ENCODE peak calls at places on chromosomes 3 and 15, in five cellular contexts. C, R, J, V and X are unnamed samples.

GRCh38 chr3:161343540-161343939 is 27.8 kb downstream of the SPTSSB start:
- DNase-seq in V (no peak), J (no peak), R (no peak), C (no peak), X (no peak)

GRCh38 chr15:20294651-20295237 is 246.9 kb downstream of the GOLGA6L6 start:
- DNase-seq in C (no peak), R (no peak), V (no peak), J (no peak), X (no peak)

GRCh38 chr3:113769551-113769950 is 22.7 kb downstream of the ATP6V1A start:
- DNase-seq in C (no peak), J (no peak), V (no peak), R (no peak), X (peak)

GRCh38 chr3:183116051-183116614 is 16.8 kb upstream of the MCCC1 start:
- DNase-seq in C (peak), R (no peak), J (peak), V (no peak), X (peak)

GRCh38 chr15:51908312-51908711 is 63.3 kb downstream of the LEO1 start:
- DNase-seq in J (no peak), R (no peak), C (no peak), V (no peak), X (no peak)

GRCh38 chr15:58777107-58777506 is 6.0 kb downstream of the MINDY2 start:
- DNase-seq in V (no peak), J (peak), C (no peak), R (no peak), X (no peak)

GRCh38 chr3:140972833-140973232 is 31.2 kb downstream of the SLC25A36 start:
- DNase-seq in J (no peak), C (no peak), R (no peak), V (no peak), X (no peak)

GRCh38 chr3:115980709-115981108 is 357.4 kb downstream of the GAP43 start:
- DNase-seq in R (no peak), J (no peak), C (no peak), V (no peak), X (no peak)

GRCh38 chr3:172981407-172981983 is 159.5 kb downstream of the SPATA16 start:
- DNase-seq in J (no peak), V (no peak), C (no peak), R (no peak), X (no peak)

GRCh38 chr3:113428581-113428980 is 12.7 kb downstream of the CFAP44 start:
- DNase-seq in C (no peak), R (no peak), J (no peak), V (no peak), X (peak)

GRCh38 chr3:168620854-168621253 is 525.1 kb upstream of the GOLIM4 start:
- DNase-seq in V (no peak), R (peak), C (peak), J (no peak), X (peak)

GRCh38 chr3:41222508-41222907 is 23.2 kb downstream of the CTNNB1 start:
- DNase-seq in C (no peak), V (no peak), J (no peak), R (no peak), X (no peak)

GRCh38 chr3:74281705-74282104 is 332.8 kb downstream of the CNTN3 start:
- DNase-seq in R (no peak), J (no peak), V (no peak), C (no peak), X (no peak)

GRCh38 chr3:25664066-25664809 is 469 bp downstream of the TOP2B start:
- DNase-seq in C (peak), V (peak), R (peak), J (no peak), X (peak)

GRCh38 chr15:88655103-88655553 is 16.3 kb downstream of the ISG20 start:
- DNase-seq in C (no peak), V (no peak), J (no peak), R (no peak), X (no peak)

GRCh38 chr3:127768346-127769008 is 53.8 kb downstream of the MGLL start:
- DNase-seq in V (peak), R (no peak), J (no peak), C (no peak), X (peak)

GRCh38 chr3:64345351-64345750 is 120.1 kb upstream of the PRICKLE2 start:
- DNase-seq in C (no peak), J (no peak), V (peak), R (no peak), X (no peak)

GRCh38 chr3:9552252-9552999 is 1.2 kb downstream of the LHFPL4 start:
- DNase-seq in R (no peak), C (peak), J (no peak), V (peak), X (no peak)

GRCh38 chr3:146589899-146590508 is 15.1 kb downstream of the PLSCR5 start:
- DNase-seq in V (peak), C (peak), R (peak), J (no peak), X (no peak)

GRCh38 chr3:52128118-52128683 is 26.0 kb downstream of the POC1A start:
- DNase-seq in V (peak), C (no peak), J (no peak), R (peak), X (peak)

GRCh38 chr15:28953573-28954195 is 67.9 kb downstream of the APBA2 start:
- DNase-seq in C (no peak), R (no peak), V (no peak), J (no peak), X (no peak)

GRCh38 chr15:47711654-47712053 is 5.7 kb upstream of the SEMA6D start:
- DNase-seq in C (no peak), J (peak), R (no peak), V (no peak), X (no peak)

GRCh38 chr15:42275780-42276395 is 2.7 kb upstream of the TMEM87A start:
- DNase-seq in V (no peak), C (no peak), R (no peak), J (no peak), X (no peak)

GRCh38 chr3:130548356-130548755 is 31.4 kb downstream of the COL6A6 start:
- DNase-seq in J (no peak), R (no peak), C (no peak), V (no peak), X (no peak)

GRCh38 chr3:4413467-4413866 is 53.6 kb downstream of the SUMF1 start:
- DNase-seq in R (no peak), V (no peak), J (no peak), C (no peak), X (no peak)

GRCh38 chr3:187997490-187997889 is 156.5 kb upstream of the LPP start:
- DNase-seq in C (no peak), J (no peak), V (no peak), R (no peak), X (no peak)

GRCh38 chr3:6799264-6799915 is 61.5 kb upstream of the GRM7 start:
- DNase-seq in J (no peak), V (peak), C (peak), R (peak), X (no peak)

GRCh38 chr3:197317250-197317963 is 19.0 kb upstream of the DLG1 start:
- DNase-seq in J (no peak), R (peak), C (no peak), V (no peak), X (no peak)

GRCh38 chr15:99104788-99105515 is at the start of gene SYNM:
- DNase-seq in J (peak), V (peak), R (peak), C (peak), X (peak)
- TF ChIP-seq POLR2A in J (no peak), V (peak), R (peak), C (peak), X (peak)

DNA sequence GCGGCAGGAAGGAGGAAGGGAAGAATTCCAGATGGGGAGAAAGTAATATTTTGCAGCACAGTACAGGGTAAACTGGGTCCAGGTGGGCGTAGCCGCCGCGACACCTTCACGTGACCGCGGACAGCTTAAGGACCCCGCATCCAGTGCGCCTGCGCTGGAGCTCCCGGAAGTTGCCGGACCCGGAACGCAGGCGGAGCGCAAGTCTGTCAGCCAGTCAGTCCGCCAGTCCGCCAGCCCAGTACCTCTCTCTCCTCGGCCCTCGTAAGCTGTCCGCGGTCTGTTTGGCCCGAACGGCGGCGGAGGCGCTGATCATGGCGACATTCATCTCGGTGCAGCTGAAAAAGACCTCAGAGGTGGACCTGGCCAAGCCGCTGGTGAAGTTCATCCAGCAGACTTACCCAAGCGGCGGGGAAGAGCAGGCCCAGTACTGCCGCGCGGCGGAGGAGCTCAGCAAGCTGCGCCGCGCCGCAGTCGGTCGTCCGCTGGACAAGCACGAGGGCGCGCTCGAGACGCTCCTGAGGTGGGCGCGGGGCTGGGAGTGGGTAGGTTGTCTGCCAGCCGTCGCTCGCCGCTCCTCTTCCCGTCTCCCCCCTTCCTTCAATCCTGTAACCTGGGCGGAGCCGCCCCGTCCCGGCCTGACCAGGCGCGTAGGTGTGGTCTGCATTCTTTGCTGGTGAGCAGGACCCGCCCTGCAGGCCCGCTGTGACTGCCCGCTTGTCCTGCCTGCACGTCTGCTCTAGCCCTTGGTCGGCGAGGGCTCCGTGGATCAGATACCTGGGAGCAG is at the start of gene PDCD6IP:
- DNase-seq in R (peak), J (peak), C (peak), V (peak), X (peak)
- TF ChIP-seq POLR2A in R (peak), J (peak), C (peak), V (peak), X (peak)

DNA sequence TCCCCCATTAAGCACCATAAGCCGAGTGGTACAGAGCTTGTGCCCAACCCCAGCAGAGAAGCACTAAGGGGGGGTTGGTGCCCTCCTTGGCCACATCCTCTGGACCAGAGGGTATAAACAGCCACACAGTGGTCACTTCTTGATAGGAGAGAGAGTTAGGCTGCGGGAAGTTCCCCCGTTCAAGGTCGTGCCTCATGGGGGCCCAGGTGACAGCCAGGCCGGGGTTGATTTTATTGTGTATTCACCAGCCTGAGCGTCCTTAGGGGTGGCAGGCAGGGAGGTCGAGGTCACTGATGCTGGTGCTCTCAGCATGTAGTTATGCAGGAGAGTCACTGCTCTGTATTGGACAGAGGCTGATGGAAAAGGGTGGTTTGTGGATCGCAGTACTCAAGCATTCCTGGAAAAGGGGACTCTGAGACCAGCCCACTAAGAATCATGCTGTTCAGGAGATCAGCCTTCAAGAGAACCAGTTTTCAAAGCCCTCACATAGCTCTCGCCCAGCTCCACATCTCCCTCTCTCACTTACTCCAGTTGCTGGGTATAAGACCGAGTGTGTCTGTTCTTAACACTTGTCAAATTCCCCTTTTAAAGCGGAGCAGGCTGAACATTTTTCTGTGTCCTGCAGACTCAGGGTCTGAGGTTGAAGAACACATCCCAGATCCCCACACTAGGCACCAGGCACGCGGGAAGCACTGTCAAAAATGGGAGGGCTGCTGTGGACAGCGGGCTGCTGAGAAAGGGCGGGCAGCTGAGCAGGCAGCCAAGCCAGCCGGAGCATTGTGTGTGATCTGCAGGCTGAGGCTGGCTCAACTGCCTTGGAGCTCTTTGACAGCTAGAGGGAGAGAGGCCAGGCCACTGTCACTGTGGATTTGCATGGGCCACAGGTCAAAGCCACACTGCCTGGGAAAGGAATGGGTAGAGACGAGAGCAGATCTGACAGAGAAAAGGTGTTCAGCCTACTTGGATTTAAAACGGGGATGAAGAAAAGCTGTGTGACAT is 279.3 kb upstream of the LRRFIP2 start:
- DNase-seq in J (no peak), V (peak), C (peak), R (no peak), X (no peak)
- TF ChIP-seq POLR2A in J (no peak), V (peak), C (no peak), R (no peak), X (no peak)

GRCh38 chr3:136750209-136750921 is 1.8 kb downstream of the STAG1 start:
- DNase-seq in J (no peak), V (no peak), R (no peak), C (no peak), X (no peak)

GRCh38 chr3:136752327-136753111 is at the start of gene STAG1:
- DNase-seq in C (peak), V (peak), J (peak), R (peak), X (peak)

GRCh38 chr3:136750922-136751258 is 1.3 kb downstream of the STAG1 start:
- DNase-seq in R (no peak), V (no peak), J (no peak), C (no peak), X (no peak)

GRCh38 chr3:136752046-136752326 is 192 bp downstream of the STAG1 start:
- DNase-seq in J (peak), V (no peak), R (no peak), C (no peak), X (peak)

DNA sequence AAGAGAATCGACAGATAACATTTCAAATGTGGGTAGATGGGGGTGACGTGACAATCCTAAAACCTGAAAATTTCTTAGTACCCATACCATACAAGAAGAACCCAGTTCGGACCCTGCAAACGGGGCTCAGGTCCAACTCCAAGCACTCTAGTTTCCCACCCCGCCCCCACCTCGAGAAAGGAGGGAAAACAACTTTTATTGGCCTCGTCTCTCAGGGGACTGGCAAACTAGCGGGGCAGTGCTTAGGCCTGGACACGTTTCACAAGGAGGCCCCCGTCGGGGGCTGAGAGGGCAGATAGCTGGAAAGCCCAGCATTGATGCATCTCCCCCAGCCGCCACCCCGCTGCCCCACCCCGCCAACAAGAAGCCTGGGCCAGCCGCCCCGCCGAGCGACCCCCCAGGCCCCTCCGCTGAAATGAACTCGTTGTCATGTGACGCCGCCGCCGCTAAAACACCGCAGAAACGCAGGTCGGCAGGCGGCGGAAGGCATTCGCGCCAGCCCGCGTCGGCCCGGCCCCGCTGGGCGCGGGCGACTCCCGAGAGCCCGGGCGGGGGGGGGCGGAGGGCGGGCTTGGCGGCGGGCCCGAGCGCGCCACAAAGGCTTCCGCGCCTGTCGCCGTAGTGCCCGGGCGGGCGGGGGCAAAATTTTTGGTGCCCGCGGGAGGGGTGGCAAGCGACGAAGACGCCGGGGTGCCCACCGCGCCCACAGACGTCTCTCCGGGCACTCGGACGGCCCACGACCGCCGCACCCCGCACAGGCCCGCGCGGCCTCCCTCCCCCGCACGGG is 726 bp downstream of the STAG1 start:
- DNase-seq in V (peak), R (no peak), J (no peak), C (peak), X (peak)
- TF ChIP-seq POLR2A in V (no peak), R (no peak), J (peak), C (peak), X (peak)

GRCh38 chr3:11587766-11588165 is 55.9 kb downstream of the VGLL4 start:
- DNase-seq in C (no peak), J (no peak), R (no peak), V (no peak), X (no peak)
- TF ChIP-seq POLR2A in C (no peak), J (no peak), R (no peak), V (no peak), X (no peak)

GRCh38 chr3:32106132-32106928 is at the start of gene GPD1L:
- DNase-seq in J (peak), V (peak), R (peak), C (peak), X (peak)
- TF ChIP-seq POLR2A in J (no peak), V (peak), R (peak), C (peak), X (peak)

DNA sequence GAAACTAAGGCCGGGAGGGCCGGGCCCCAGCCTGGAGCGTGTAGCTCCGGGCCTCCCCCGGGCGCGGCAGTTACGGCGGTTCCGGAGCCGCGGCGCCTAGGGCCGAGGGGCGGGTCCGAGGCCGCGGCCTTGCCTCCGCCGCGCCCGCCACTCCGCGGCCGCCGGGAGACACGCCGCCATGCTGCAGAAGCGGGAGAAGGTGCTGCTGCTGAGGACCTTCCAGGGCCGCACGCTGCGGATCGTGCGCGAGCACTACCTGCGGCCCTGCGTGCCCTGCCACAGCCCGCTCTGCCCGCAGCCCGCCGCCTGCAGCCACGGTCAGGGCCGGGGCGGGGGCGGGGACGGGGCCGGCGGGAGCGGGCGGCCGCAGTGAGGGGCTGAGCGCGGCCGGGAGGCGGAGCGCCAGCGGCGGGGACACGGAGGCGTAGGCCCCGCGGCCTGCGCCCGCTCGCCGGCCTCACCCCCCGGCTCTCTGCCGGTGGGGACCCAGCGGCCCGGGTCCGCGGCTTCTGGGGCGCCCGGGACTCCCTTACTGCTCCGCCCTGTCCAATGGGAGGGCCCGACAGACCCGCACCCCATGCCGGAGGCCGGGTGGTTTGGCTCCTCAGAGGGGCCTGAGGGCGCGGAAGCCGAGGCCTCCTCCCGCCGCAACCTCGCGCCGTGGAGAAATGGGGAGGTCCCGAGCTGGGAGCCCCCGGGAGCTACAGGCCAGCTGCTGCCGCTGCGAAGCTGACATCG is at the start of gene DIS3L:
- DNase-seq in C (peak), R (no peak), J (peak), V (peak), X (no peak)
- TF ChIP-seq POLR2A in C (peak), R (peak), J (peak), V (peak), X (peak)

GRCh38 chr3:48661501-48662139 is 1.1 kb downstream of the CELSR3 start:
- DNase-seq in V (peak), C (peak), R (no peak), J (peak), X (no peak)

GRCh38 chr3:48663489-48664312 is 1.0 kb upstream of the CELSR3 start:
- DNase-seq in V (peak), R (peak), J (peak), C (peak), X (peak)

GRCh38 chr3:48664313-48664644 is 1.6 kb upstream of the CELSR3 start:
- DNase-seq in V (no peak), J (no peak), C (no peak), R (no peak), X (no peak)

GRCh38 chr3:48662140-48662752 is 440 bp downstream of the CELSR3 start:
- DNase-seq in V (no peak), R (no peak), J (no peak), C (no peak), X (no peak)

GRCh38 chr3:48662753-48663488 is at the start of gene CELSR3:
- DNase-seq in R (peak), J (no peak), C (peak), V (peak), X (peak)
- TF ChIP-seq POLR2A in R (no peak), J (no peak), C (peak), V (peak), X (peak)

GRCh38 chr15:34437687-34438086 is at the start of gene GOLGA8A:
- DNase-seq in C (peak), V (peak), R (peak), J (peak), X (peak)
- TF ChIP-seq POLR2A in C (no peak), V (no peak), R (no peak), J (peak), X (peak)